ENCODE peak calls at places on chromosomes 16 and 17, in four cellular contexts. One of them, this sample, is unnamed.

GRCh38 chr16:24976061-24976779 is 38.9 kb downstream of the ARHGAP17 start:
- DNase-seq in IMR-90: no peak
- DNase-seq in esophagus squamous epithelium: no peak
- DNase-seq in gastrocnemius medialis: no peak
- DNase-seq in this sample: no peak

GRCh38 chr16:86286991-86287640 is 223.2 kb upstream of the FOXF1 start:
- DNase-seq in gastrocnemius medialis: no peak
- DNase-seq in IMR-90: no peak
- DNase-seq in esophagus squamous epithelium: no peak
- DNase-seq in this sample: no peak

GRCh38 chr17:76008630-76009425 is 8.2 kb downstream of the CDK3 start:
- DNase-seq in IMR-90: no peak
- DNase-seq in gastrocnemius medialis: no peak
- DNase-seq in esophagus squamous epithelium: no peak
- DNase-seq in this sample: no peak

GRCh38 chr17:76682306-76682705 is 28.5 kb downstream of the MXRA7 start:
- DNase-seq in esophagus squamous epithelium: no peak
- DNase-seq in IMR-90: no peak
- DNase-seq in gastrocnemius medialis: no peak
- DNase-seq in this sample: no peak

GRCh38 chr17:78252111-78252634 is 20.7 kb downstream of the TMEM235 start:
- DNase-seq in IMR-90: no peak
- DNase-seq in esophagus squamous epithelium: no peak
- DNase-seq in gastrocnemius medialis: no peak
- DNase-seq in this sample: no peak

GRCh38 chr17:1087381-1088241 is 90.7 kb downstream of the TIMM22 start:
- DNase-seq in esophagus squamous epithelium: no peak
- DNase-seq in gastrocnemius medialis: peak; percentile 38
- DNase-seq in IMR-90: no peak
- DNase-seq in this sample: no peak

GRCh38 chr16:54178491-54178976 is 108.1 kb downstream of the IRX3 start:
- DNase-seq in IMR-90: no peak
- DNase-seq in gastrocnemius medialis: no peak
- DNase-seq in esophagus squamous epithelium: no peak
- DNase-seq in this sample: no peak

GRCh38 chr17:73757324-73757942 is 113.2 kb upstream of the SDK2 start:
- DNase-seq in gastrocnemius medialis: no peak
- DNase-seq in IMR-90: no peak
- DNase-seq in esophagus squamous epithelium: no peak
- DNase-seq in this sample: no peak

GRCh38 chr17:78300962-78301820 is 58.7 kb downstream of the SOCS3 start:
- DNase-seq in IMR-90: no peak
- DNase-seq in gastrocnemius medialis: no peak
- DNase-seq in esophagus squamous epithelium: no peak
- DNase-seq in this sample: no peak

GRCh38 chr16:83854420-83854819 is 44.5 kb upstream of the MLYCD start:
- DNase-seq in IMR-90: no peak
- DNase-seq in esophagus squamous epithelium: no peak
- DNase-seq in gastrocnemius medialis: no peak
- DNase-seq in this sample: no peak

GRCh38 chr17:65531508-65532431 is 29.7 kb downstream of the AXIN2 start:
- DNase-seq in gastrocnemius medialis: no peak
- DNase-seq in esophagus squamous epithelium: no peak
- DNase-seq in IMR-90: peak; percentile 67
- DNase-seq in this sample: peak; percentile 87

GRCh38 chr17:35254107-35254802 is 11.4 kb downstream of the SLFN5 start:
- DNase-seq in IMR-90: peak; percentile 97
- DNase-seq in gastrocnemius medialis: peak; percentile 85
- DNase-seq in esophagus squamous epithelium: no peak
- DNase-seq in this sample: peak; percentile 91

DNA sequence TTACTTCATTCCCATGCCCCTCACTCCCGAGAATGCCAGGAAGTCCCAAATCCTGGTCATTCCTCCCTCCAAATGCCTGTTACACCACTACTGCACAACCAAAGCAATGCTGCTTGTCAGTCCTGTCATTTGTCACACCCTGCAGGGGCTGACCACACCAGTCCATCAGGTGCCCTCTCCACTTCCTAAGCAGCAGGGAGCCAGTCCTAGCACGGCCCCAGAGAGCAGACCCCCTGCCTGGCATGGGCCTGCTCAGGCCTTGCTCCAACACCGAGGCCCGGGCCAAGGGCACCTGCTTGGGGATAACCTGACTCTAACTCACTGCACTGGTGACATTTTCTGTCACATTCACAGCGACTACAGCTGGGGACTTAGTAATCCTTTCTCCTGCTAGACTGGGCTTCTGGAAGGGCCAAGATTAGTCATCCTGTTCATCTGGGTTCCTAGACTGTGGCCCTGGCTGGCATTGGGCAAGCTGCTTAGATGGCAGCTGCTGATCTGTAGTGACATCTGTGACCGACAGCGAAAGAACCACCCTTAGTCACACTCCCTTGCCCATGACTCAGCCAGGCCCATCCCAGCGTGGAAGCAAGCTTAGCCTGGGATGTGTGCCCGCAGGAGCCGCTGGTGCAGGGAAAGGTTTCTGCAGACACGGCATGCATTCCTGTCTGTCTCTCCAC is 5.4 kb downstream of the ALYREF start:
- DNase-seq in gastrocnemius medialis: peak; percentile 93
- DNase-seq in IMR-90: no peak
- DNase-seq in esophagus squamous epithelium: no peak
- DNase-seq in this sample: no peak
- TF ChIP-seq POLR2A in gastrocnemius medialis: peak; percentile 31
- TF ChIP-seq POLR2A in IMR-90: no peak
- TF ChIP-seq POLR2A in esophagus squamous epithelium: no peak
- TF ChIP-seq POLR2A in this sample: no peak

GRCh38 chr16:71722801-71723536 is 1.5 kb downstream of the PHLPP2 start:
- DNase-seq in esophagus squamous epithelium: no peak
- DNase-seq in gastrocnemius medialis: peak; percentile 15
- DNase-seq in IMR-90: peak; percentile 54
- DNase-seq in this sample: peak; percentile 35
- TF ChIP-seq POLR2A in esophagus squamous epithelium: no peak
- TF ChIP-seq POLR2A in gastrocnemius medialis: no peak
- TF ChIP-seq POLR2A in IMR-90: no peak
- TF ChIP-seq POLR2A in this sample: no peak

GRCh38 chr17:6421700-6422604 is 13.0 kb downstream of the AIPL1 start:
- DNase-seq in gastrocnemius medialis: peak; percentile 27
- DNase-seq in IMR-90: peak; percentile 64
- DNase-seq in esophagus squamous epithelium: peak; percentile 10
- DNase-seq in this sample: peak; percentile 95
- TF ChIP-seq POLR2A in gastrocnemius medialis: no peak
- TF ChIP-seq POLR2A in IMR-90: no peak
- TF ChIP-seq POLR2A in esophagus squamous epithelium: no peak
- TF ChIP-seq POLR2A in this sample: no peak

DNA sequence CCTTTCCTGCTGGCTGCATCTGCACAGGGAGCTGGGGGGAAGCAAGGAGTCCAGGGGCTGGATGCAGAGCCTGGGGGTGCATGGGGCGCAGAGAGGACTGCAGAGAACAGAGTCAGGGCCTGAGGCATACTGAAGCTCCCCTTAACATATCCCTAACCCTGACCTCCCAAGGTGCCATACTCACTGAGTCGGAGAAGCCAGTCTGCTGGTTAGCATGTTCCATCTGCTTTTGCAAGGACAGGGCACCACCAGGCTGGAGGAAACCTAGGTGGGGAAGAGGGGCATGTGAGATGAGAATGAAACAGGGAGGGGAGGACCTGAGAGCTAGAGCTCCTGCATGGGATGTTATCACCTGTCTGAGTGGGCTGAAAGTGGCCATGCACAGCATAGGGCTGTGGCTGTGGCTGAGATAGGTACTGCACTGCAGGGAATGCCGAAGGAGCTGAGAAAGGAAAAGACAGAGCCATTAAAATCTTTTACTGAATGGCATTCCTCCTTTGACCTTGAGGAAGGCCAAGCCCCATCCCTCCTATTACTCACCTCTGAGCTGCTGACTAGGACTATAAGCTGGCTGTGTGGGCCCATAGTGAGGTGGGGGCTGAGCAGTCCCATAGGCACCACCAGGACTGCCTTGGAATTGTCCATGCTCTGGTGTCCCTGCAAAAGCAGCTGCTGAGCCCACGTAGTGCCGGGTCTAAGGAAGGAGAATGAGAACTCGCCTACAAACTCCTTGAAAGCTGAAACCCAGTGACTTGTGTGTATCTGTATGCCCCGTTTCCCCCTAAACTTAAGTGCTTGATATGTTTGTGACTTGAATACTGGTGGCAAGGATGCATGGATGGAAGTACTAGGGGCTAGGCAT is 1.9 kb downstream of the GPS2 start:
- DNase-seq in gastrocnemius medialis: no peak
- DNase-seq in IMR-90: peak; percentile 2
- DNase-seq in esophagus squamous epithelium: no peak
- DNase-seq in this sample: no peak
- TF ChIP-seq POLR2A in gastrocnemius medialis: no peak
- TF ChIP-seq POLR2A in IMR-90: peak; percentile 24
- TF ChIP-seq POLR2A in esophagus squamous epithelium: no peak
- TF ChIP-seq POLR2A in this sample: no peak

This sample was measured in lower leg skin.